ENCODE peak calls at places on chromosomes 1 and 21, in four cellular contexts. U is K562, S is GM12878, K is HepG2. E is an unnamed sample.

GRCh38 chr1:228082260-228082974 is at the start of gene ARF1:
- DNase-seq in U (peak; percentile 100), S (peak; percentile 60), K (peak; percentile 78), E (peak; percentile 100)

GRCh38 chr1:27391511-27392095 is 819 bp upstream of the GPR3 start:
- DNase-seq in U (peak; percentile 54), S (no peak), K (peak; percentile 29), E (no peak)

GRCh38 chr1:2921970-2922686 is 99.1 kb upstream of the ACTRT2 start:
- DNase-seq in U (peak; percentile 34), S (no peak), K (no peak), E (peak; percentile 65)

GRCh38 chr1:211287218-211287617 is 28.1 kb downstream of the RCOR3 start:
- DNase-seq in U (no peak), S (no peak), K (no peak), E (no peak)

GRCh38 chr1:166080965-166081870 is 85.6 kb downstream of the FAM78B start:
- DNase-seq in U (no peak), S (no peak), K (no peak), E (no peak)

GRCh38 chr1:11594222-11594621 is 60.0 kb downstream of the FBXO2 start:
- DNase-seq in U (no peak), S (no peak), K (peak; percentile 22), E (peak; percentile 39)

GRCh38 chr1:203325418-203326091 is 20.2 kb downstream of the BTG2 start:
- DNase-seq in U (no peak), S (no peak), K (no peak), E (no peak)

GRCh38 chr1:161824618-161825017 is 58.5 kb downstream of the ATF6 start:
- DNase-seq in U (no peak), S (no peak), K (no peak), E (no peak)

GRCh38 chr1:100394286-100394685 is 42.0 kb downstream of the CDC14A start:
- DNase-seq in U (no peak), S (no peak), K (no peak), E (no peak)

GRCh38 chr1:51839094-51839493 is 39.4 kb downstream of the NRDC start:
- DNase-seq in U (no peak), S (no peak), K (no peak), E (no peak)

GRCh38 chr1:94672934-94673333 is 131.4 kb upstream of the F3 start:
- DNase-seq in U (no peak), S (no peak), K (no peak), E (no peak)

GRCh38 chr1:43799656-43800629 is 92.6 kb downstream of the ST3GAL3 start:
- DNase-seq in U (peak; percentile 20), S (no peak), K (no peak), E (no peak)

GRCh38 chr1:4741876-4742423 is 87.5 kb downstream of the AJAP1 start:
- DNase-seq in U (no peak), S (no peak), K (no peak), E (no peak)

GRCh38 chr1:182888736-182889531 is 49.8 kb downstream of the DHX9 start:
- DNase-seq in U (peak; percentile 19), S (no peak), K (no peak), E (no peak)

GRCh38 chr1:114218397-114219237 is 64.9 kb upstream of the SYT6 start:
- DNase-seq in U (no peak), S (no peak), K (no peak), E (no peak)

GRCh38 chr1:240475832-240476231 is 136.1 kb downstream of the GREM2 start:
- DNase-seq in U (no peak), S (no peak), K (no peak), E (no peak)

GRCh38 chr1:165914136-165914798 is 86.9 kb downstream of the UCK2 start:
- DNase-seq in U (peak; percentile 78), S (peak; percentile 54), K (peak; percentile 67), E (peak; percentile 86)

GRCh38 chr1:168206111-168206510 is 19.7 kb upstream of the SFT2D2 start:
- DNase-seq in U (no peak), S (no peak), K (no peak), E (no peak)

GRCh38 chr21:44919111-44919912 is 1.4 kb downstream of the ITGB2 start:
- DNase-seq in U (no peak), S (no peak), K (no peak), E (no peak)

GRCh38 chr1:57447551-57447950 is 23.7 kb upstream of the DAB1 start:
- DNase-seq in U (no peak), S (no peak), K (no peak), E (no peak)

GRCh38 chr1:150869683-150870082 is 6.7 kb downstream of the ARNT start:
- DNase-seq in U (no peak), S (no peak), K (no peak), E (no peak)

GRCh38 chr1:87510540-87510939 is 181.9 kb downstream of the LMO4 start:
- DNase-seq in U (no peak), S (no peak), K (no peak), E (no peak)

DNA sequence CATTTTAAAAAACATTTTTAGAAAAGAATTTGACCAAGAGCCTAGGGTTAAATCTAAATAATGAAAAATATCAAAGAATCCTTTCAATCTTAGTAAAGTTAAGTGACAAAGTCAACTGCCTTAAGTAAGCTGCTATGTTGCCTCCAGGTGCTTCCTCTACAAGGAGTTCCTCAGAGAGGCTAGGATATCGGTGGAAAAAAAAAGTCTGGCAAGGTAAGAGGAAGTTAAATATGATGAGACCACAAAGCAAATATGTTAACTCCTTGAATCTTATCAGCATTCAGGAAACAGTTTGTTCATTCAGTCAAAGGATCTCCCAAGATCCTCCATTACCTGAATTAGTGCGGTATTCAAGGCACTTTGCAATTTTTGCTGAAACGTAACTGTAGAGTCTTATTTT is 563.5 kb downstream of the PTPRC start:
- DNase-seq in U (no peak), S (no peak), K (no peak), E (no peak)
- TF ChIP-seq FOXK2 in U (no peak), S (no peak), K (no peak), E (no peak)

GRCh38 chr1:62389531-62389930 is 47.3 kb upstream of the USP1 start:
- DNase-seq in U (no peak), S (no peak), K (no peak), E (no peak)
- TF ChIP-seq SP1 in U (no peak), S (no peak), K (no peak), E (no peak)

DNA sequence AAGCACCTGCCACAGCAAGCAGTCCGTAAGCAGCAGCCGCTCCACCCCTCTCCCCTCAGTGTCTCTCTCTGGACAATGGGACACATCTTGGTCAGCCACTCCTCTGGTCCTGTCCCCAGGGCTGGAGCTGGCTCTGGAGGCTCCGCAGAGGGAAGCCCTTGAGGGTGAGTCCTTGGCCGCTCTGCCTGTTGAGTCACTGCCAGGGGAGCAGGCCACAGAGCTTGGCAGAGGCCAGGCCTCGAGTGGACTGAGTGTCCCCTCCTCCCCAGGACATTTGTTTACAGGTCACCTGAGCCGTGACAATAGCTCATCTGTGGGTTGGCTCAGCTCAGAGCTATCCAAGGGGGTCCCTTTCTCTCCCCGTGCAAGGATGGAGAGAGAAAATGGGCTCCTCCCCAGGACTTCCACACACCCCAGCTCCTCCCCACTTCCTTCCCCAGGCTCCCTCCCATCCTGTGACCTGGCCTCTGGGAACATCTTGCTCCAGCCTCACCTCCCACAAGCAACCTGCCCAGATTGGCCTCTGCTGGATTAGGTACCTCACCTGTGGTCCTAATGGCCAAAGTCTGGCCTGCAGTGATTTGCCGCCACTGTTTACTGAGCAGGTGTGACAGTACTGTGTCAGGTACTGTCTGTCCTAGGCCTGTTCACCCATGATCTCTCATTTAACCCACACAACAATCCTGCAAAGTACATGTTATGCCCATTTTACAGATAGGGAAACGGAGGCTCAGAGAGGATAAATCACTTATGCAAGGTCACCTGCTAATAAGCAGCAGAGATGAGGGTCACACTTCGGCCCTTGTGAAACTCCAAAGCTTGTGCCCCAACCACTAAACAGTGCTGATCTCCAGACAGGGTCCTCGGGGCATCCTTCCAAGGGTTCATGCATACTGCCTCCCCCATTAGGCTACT is 4.8 kb downstream of the FAM131C start:
- DNase-seq in U (no peak), S (no peak), K (no peak), E (no peak)
- TF ChIP-seq TARDBP in U (no peak), S (no peak), K (no peak), E (no peak)

GRCh38 chr1:40316595-40317393 is at the start of gene COL9A2:
- DNase-seq in U (peak; percentile 8), S (no peak), K (peak; percentile 64), E (peak; percentile 1)
- TF ChIP-seq FOXK2 in U (no peak), S (no peak), K (no peak), E (no peak)

GRCh38 chr1:156750932-156751723 is at the start of gene HDGF:
- DNase-seq in U (peak; percentile 45), S (no peak), K (no peak), E (peak; percentile 48)
- TF ChIP-seq SP1 in U (no peak), S (no peak), K (no peak), E (no peak)

GRCh38 chr1:170461362-170461761 is 70.6 kb upstream of the GORAB start:
- DNase-seq in U (no peak), S (no peak), K (no peak), E (no peak)
- TF ChIP-seq TARDBP in U (no peak), S (no peak), K (no peak), E (no peak)

GRCh38 chr1:223665592-223666312 is at the start of gene CAPN8:
- DNase-seq in U (no peak), S (no peak), K (no peak), E (no peak)
- TF ChIP-seq FOXK2 in U (no peak), S (no peak), K (no peak), E (no peak)